ENCODE peak calls at places on chromosomes 13 and 19, in seven cellular contexts. Y is AG10803, N is left lung, E is mucosa of descending colon, X is spleen, U is RWPE2, J is AG04450. W is an unnamed sample.

GRCh38 chr13:47294691-47295090 is 397.8 kb upstream of the HTR2A start:
- DNase-seq in Y (no peak), U (no peak), E (no peak), N (no peak), J (no peak), X (no peak), W (no peak)

GRCh38 chr13:95115525-95115924 is 185.7 kb downstream of the ABCC4 start:
- DNase-seq in X (no peak), Y (no peak), N (peak), E (no peak), U (peak), J (no peak), W (no peak)

GRCh38 chr13:30396434-30397075 is 25.7 kb upstream of the UBE2L5 start:
- DNase-seq in E (no peak), Y (no peak), N (no peak), J (no peak), U (no peak), X (no peak), W (no peak)

GRCh38 chr19:10219678-10220077 is 11.5 kb downstream of the S1PR2 start:
- DNase-seq in J (peak), X (no peak), E (no peak), U (no peak), Y (peak), N (no peak), W (no peak)

GRCh38 chr13:62113145-62113544 is 697.5 kb upstream of the PCDH20 start:
- DNase-seq in X (no peak), J (no peak), E (no peak), Y (no peak), U (no peak), N (no peak), W (no peak)

GRCh38 chr13:99173606-99174005 is 27.0 kb upstream of the UBAC2 start:
- DNase-seq in Y (no peak), U (no peak), N (no peak), E (no peak), X (no peak), J (no peak), W (no peak)

GRCh38 chr19:275958-276646 is 15.1 kb downstream of the PLPP2 start:
- DNase-seq in U (no peak), E (no peak), Y (no peak), J (no peak), X (no peak), N (no peak), W (no peak)

GRCh38 chr13:74134777-74135305 is 637 bp upstream of the KLF12 start:
- DNase-seq in E (peak), U (peak), Y (no peak), N (peak), J (no peak), X (no peak), W (no peak)

GRCh38 chr19:10086904-10087256 is 763 bp downstream of the SHFL start:
- DNase-seq in E (peak), U (no peak), Y (no peak), X (peak), N (no peak), J (no peak), W (no peak)

GRCh38 chr13:20398459-20398858 is 127.2 kb downstream of the CRYL1 start:
- DNase-seq in U (no peak), J (no peak), X (no peak), N (no peak), Y (no peak), E (no peak), W (no peak)

GRCh38 chr13:50365683-50366391 is 350.6 kb downstream of the KCNRG start:
- DNase-seq in X (no peak), N (no peak), E (no peak), Y (no peak), J (no peak), U (peak), W (no peak)

GRCh38 chr13:99123101-99124045 is 77.3 kb upstream of the UBAC2 start:
- DNase-seq in E (no peak), N (no peak), X (no peak), J (no peak), Y (peak), U (no peak), W (no peak)

GRCh38 chr13:106468207-106468606 is 67.3 kb downstream of the EFNB2 start:
- DNase-seq in U (no peak), X (no peak), J (no peak), Y (no peak), N (no peak), E (no peak), W (no peak)

GRCh38 chr13:35470671-35471465 is 5.6 kb downstream of the MAB21L1 start:
- DNase-seq in U (no peak), X (peak), N (no peak), Y (peak), E (no peak), J (no peak), W (no peak)

GRCh38 chr13:108705031-108705430 is 75.6 kb downstream of the MYO16 start:
- DNase-seq in U (no peak), E (no peak), Y (no peak), J (no peak), N (no peak), X (no peak), W (no peak)

GRCh38 chr13:108903613-108904012 is 274.2 kb downstream of the MYO16 start:
- DNase-seq in U (no peak), J (no peak), E (no peak), N (no peak), X (no peak), Y (no peak), W (no peak)

GRCh38 chr19:8673281-8673891 is 25.2 kb downstream of the ACTL9 start:
- DNase-seq in Y (no peak), X (peak), N (no peak), E (no peak), J (no peak), U (no peak), W (no peak)

GRCh38 chr19:54156953-54157352 is 2.6 kb downstream of the LENG1 start:
- DNase-seq in N (no peak), E (no peak), J (no peak), U (no peak), X (no peak), Y (no peak), W (no peak)

GRCh38 chr19:54158812-54159351 is 639 bp downstream of the LENG1 start:
- DNase-seq in U (no peak), J (no peak), Y (no peak), N (no peak), X (no peak), E (no peak), W (no peak)

GRCh38 chr19:54160182-54160811 is 776 bp upstream of the LENG1 start:
- DNase-seq in X (peak), Y (no peak), U (no peak), J (no peak), E (peak), N (no peak), W (no peak)

GRCh38 chr19:54160948-54161347 is 1.4 kb upstream of the LENG1 start:
- DNase-seq in Y (no peak), X (no peak), J (no peak), N (no peak), E (no peak), U (no peak), W (no peak)

DNA sequence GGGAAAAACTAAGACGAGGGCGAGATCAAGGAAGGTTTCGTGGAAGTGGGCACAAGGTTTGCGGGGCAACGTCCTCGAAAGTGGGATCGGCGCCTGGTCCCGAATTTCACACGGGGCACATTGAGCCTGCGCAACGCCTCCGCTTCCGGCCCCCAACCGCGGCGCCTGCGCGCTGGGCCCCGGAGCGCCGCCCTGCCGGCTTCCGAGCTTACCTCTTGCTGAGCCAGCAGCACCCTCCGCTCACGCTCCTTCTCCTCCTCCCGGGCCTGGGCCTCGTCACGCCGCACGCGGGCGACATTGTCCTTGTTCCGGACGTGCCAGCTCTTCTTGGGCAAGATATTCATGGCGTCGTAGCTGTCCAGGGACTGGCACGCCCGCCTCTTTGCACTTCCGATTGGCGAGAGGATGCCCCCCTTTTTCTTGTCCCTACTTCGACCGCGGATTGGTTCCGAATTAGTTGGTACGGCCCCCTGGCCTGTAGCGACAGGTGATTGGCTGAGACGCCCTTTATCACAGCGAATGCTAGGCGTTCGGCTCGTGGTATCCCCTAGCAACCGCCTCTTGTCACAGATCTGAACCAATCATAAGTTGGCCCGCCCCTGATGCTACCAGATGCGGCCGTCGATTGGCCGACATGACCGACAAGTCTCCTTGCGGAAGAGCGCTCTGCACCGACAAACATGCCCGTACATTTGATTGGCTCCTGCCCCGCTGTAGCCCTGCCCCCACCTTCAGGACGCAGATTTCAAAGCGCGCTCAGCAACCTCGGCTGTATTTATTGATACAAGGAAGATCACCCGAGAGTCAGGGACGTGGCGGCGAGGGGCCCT is at the start of gene LENG1:
- DNase-seq in U (peak), Y (peak), N (peak), E (peak), X (peak), J (peak), W (peak)
- TF ChIP-seq CTCF in U (peak), Y (peak), N (peak), E (peak), X (peak), J (peak), W (peak)

DNA sequence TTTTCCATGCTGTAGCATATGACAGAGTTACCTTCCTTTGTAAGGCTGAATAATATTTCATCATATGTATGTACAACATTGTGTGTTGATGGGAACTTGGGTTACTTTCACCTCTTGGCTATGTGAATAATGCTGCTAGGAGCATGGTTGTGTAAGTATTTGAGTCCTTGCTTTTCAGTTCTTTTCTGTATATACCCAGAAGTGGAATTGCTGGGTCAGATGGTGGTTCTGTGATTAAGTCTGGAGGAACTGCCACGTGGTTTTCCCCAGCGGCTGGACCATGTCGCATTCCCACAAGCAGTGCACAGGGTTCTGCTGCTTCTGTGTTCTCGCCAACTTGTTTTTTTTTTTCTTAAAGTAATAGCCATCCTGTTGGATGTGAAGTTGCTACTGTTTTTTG is 101.1 kb upstream of the TEX29 start:
- DNase-seq in U (no peak), N (no peak), Y (peak), J (peak), X (no peak), E (no peak), W (no peak)
- H3K4me3 ChIP-seq in U (no peak), N (no peak), Y (no peak), J (no peak), X (no peak), E (no peak), W (no peak)

GRCh38 chr19:49118565-49119410 is at the start of gene C19orf73:
- DNase-seq in Y (peak), E (peak), X (peak), U (peak), J (peak), N (peak), W (peak)

GRCh38 chr19:49119411-49120324 is at the start of gene PPFIA3:
- DNase-seq in U (peak), Y (peak), N (peak), J (no peak), X (peak), E (peak), W (peak)

GRCh38 chr19:49117677-49118564 is 1.0 kb downstream of the C19orf73 start:
- DNase-seq in J (no peak), Y (no peak), U (no peak), N (no peak), E (peak), X (no peak), W (no peak)

GRCh38 chr19:49120325-49120683 is 960 bp downstream of the PPFIA3 start:
- DNase-seq in N (no peak), U (no peak), X (no peak), J (no peak), Y (no peak), E (no peak), W (no peak)

DNA sequence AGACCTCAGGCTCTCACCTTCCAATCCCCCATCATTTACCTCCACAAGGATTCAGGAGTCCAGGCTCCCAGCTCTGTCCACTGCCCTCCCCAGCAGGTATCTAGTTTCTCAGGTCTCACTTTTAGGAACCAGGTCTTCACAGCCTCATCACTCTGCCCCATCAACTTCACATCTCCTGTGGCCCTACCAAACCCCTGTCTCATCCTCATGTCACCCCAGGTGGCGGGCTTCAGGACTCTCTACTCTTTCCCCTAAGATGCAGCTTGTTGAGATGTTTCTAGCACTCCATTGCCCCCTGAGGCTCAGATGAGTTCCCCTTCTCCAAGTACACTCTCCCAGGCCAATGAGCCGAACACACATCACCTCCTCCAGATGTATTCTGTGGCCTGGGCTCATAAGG is 1.5 kb downstream of the PPFIA3 start:
- DNase-seq in X (no peak), Y (no peak), J (no peak), N (no peak), U (no peak), E (no peak), W (no peak)
- TF ChIP-seq CTCF in X (no peak), Y (no peak), J (no peak), N (no peak), U (no peak), E (no peak), W (no peak)

GRCh38 chr19:5292453-5292842 is 48.2 kb downstream of the PTPRS start:
- DNase-seq in Y (peak), X (no peak), N (no peak), U (no peak), J (no peak), E (no peak), W (no peak)

GRCh38 chr19:5288347-5288739 is 52.3 kb downstream of the PTPRS start:
- DNase-seq in N (no peak), E (no peak), Y (peak), J (no peak), U (no peak), X (no peak), W (no peak)

GRCh38 chr19:5291588-5292193 is 48.9 kb downstream of the PTPRS start:
- DNase-seq in Y (no peak), E (no peak), J (no peak), X (no peak), U (no peak), N (no peak), W (no peak)

GRCh38 chr19:5289060-5289990 is 51.3 kb downstream of the PTPRS start:
- DNase-seq in X (no peak), Y (no peak), J (no peak), E (no peak), U (no peak), N (no peak), W (no peak)

GRCh38 chr19:5290336-5291262 is 50.0 kb downstream of the PTPRS start:
- DNase-seq in N (no peak), U (no peak), X (no peak), Y (no peak), J (no peak), E (no peak), W (no peak)
- H3K4me3 ChIP-seq in N (no peak), U (no peak), X (no peak), Y (peak), J (no peak), E (no peak), W (peak)

GRCh38 chr13:32029684-32030083 is 1.9 kb upstream of the FRY start:
- DNase-seq in J (no peak), X (no peak), Y (no peak), U (no peak), E (no peak), N (no peak), W (no peak)

GRCh38 chr13:32031815-32032345 is 306 bp downstream of the FRY start:
- DNase-seq in X (no peak), U (no peak), N (no peak), E (no peak), Y (no peak), J (no peak), W (no peak)

GRCh38 chr13:32032780-32033179 is 1.2 kb downstream of the FRY start:
- DNase-seq in U (no peak), N (no peak), J (no peak), X (no peak), Y (no peak), E (no peak), W (no peak)

GRCh38 chr13:32033744-32034143 is 2.2 kb downstream of the FRY start:
- DNase-seq in J (no peak), N (no peak), U (no peak), X (no peak), E (no peak), Y (peak), W (no peak)

DNA sequence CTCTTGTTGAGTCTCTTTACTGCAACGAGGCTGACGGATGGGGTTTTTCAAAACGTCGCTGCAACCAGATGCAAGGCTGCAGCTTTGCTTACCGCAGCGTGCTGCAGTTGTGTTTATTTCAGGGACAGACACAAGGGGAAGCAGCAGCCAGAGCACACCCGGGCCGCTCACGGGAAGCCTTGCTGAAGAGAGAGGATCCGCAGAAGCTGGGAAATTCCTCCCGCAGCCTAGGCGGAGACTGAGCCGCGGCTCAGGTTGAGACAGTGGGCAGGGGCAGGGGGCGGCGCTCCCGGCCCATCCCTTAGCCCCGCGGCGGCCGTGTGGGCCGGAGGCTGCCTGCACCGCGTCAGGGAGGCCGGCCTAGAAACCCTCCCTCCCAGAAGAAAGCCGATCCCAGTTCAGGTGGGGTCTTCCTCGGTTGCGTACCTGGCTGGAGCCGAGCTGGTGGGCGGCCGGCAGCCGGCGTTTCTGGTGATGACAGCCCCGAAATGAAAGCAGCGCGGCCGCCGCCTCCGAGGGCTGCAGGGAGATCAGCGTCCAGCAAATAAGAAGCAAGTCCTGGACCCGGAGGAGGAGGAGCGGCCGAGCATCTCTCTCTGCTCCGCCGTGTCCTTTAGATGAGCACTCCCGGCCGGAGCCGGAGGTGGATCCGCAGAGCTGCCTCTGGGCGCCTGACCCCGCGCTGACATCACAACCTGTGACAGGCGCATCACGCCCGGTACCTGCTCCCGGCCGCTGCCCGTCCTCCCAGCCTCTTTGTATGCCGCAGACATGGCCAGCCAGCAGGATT is at the start of gene FRY:
- DNase-seq in E (peak), X (peak), J (no peak), U (peak), N (peak), Y (peak), W (peak)
- TF ChIP-seq CTCF in E (no peak), X (no peak), J (peak), U (no peak), N (no peak), Y (peak), W (no peak)

GRCh38 chr19:29879655-29879974 is 62.4 kb upstream of the URI1 start:
- DNase-seq in Y (no peak), E (no peak), N (no peak), U (no peak), X (peak), J (no peak), W (no peak)
- H3K4me3 ChIP-seq in Y (no peak), E (no peak), N (no peak), U (no peak), X (no peak), J (no peak), W (no peak)

GRCh38 chr19:2540646-2541454 is 64.9 kb downstream of the GADD45B start:
- DNase-seq in U (peak), E (peak), J (peak), X (peak), N (peak), Y (peak), W (peak)
- TF ChIP-seq CTCF in U (peak), E (no peak), J (peak), X (no peak), N (no peak), Y (peak), W (no peak)

DNA sequence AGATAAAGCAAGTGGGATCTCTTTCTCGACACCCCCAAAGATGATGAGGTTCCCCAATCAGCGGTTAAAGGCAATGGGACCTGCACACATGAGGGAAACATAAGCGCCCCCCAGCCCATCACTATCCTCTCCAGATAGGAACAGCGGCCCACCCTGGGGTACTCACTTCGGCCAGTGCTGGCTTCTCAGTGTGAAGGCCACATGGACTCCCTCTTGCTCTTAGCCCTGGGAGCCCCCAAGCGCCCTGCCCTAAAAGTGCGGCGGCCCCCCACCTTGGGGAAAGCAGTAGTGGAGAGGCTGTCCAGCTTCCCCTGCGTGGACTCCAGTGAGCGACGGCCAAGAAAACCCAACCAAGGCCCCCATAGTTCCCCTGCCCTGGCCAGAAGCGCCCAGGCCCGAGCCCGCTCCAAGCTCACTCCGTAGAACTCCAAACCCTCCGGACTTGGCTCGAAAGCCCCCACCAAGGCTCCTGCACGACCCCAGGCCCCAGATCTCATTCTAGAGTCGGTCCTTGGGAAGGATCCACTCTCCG is 1.0 kb downstream of the CACNA1A start:
- DNase-seq in X (no peak), J (no peak), Y (no peak), N (no peak), E (no peak), U (peak), W (no peak)
- H3K4me3 ChIP-seq in X (no peak), J (peak), Y (peak), N (no peak), E (no peak), U (no peak), W (no peak)

GRCh38 chr19:2253106-2254051 is 2.8 kb downstream of the JSRP1 start:
- DNase-seq in E (peak), J (no peak), X (peak), N (no peak), Y (no peak), U (peak), W (no peak)
- TF ChIP-seq CTCF in E (no peak), J (peak), X (peak), N (no peak), Y (no peak), U (no peak), W (no peak)